ENCODE peak calls at places on chromosomes 2 and 18, in five cellular contexts. K, E, B, F and Q are unnamed samples.

GRCh38 chr2:181104512-181105121 is 124.2 kb downstream of the UBE2E3 start:
- DNase-seq in E (no peak), F (peak; percentile 59), B (peak; percentile 9), K (peak; percentile 20), Q (no peak)

GRCh38 chr2:227577555-227577954 is 21.1 kb upstream of the SCYGR2 start:
- DNase-seq in K (no peak), E (no peak), B (no peak), F (no peak), Q (no peak)

GRCh38 chr2:204282525-204282924 is 262.8 kb upstream of the PARD3B start:
- DNase-seq in F (no peak), E (no peak), K (no peak), B (no peak), Q (no peak)

GRCh38 chr18:42745931-42746330 is 369.6 kb downstream of the RIT2 start:
- DNase-seq in E (no peak), B (no peak), K (peak; percentile 14), F (no peak), Q (no peak)

GRCh38 chr2:10873790-10874437 is 37.8 kb upstream of the KCNF1 start:
- DNase-seq in F (no peak), B (no peak), E (no peak), K (no peak), Q (no peak)

GRCh38 chr2:127086800-127087737 is 19.9 kb downstream of the BIN1 start:
- DNase-seq in K (peak; percentile 89), B (no peak), F (peak; percentile 67), E (peak; percentile 62), Q (peak; percentile 78)

GRCh38 chr2:234476766-234477165 is 20.1 kb downstream of the ARL4C start:
- DNase-seq in B (no peak), E (no peak), K (no peak), F (no peak), Q (no peak)

GRCh38 chr2:179584760-179585159 is 276.7 kb downstream of the ZNF385B start:
- DNase-seq in F (no peak), K (no peak), E (no peak), B (no peak), Q (no peak)

GRCh38 chr18:56139792-56140254 is 498.6 kb downstream of the TXNL1 start:
- DNase-seq in F (no peak), B (no peak), E (no peak), K (no peak), Q (no peak)